ENCODE peak calls at places on chromosomes 2 and 18, in five cellular contexts. J is NCI-H1417 treated with DMSO at 0.1 percent for 48 hours, Y is tibial nerve, Q is GM06990, U is bronchial epithelial cell. T is an unnamed sample.

GRCh38 chr18:12307871-12308385 is at the start of gene TUBB6:
- DNase-seq in Q (peak; percentile 61), J (no peak), Y (peak; percentile 49), U (peak; percentile 44), T (peak; percentile 41)

GRCh38 chr2:23606968-23607367 is 222.0 kb downstream of the KLHL29 start:
- DNase-seq in Y (no peak), J (no peak), U (peak; percentile 21), Q (no peak), T (no peak)

GRCh38 chr2:67309281-67309680 is 87.9 kb upstream of the ETAA1 start:
- DNase-seq in Q (no peak), J (no peak), U (peak; percentile 56), Y (no peak), T (no peak)

GRCh38 chr2:189702071-189702470 is 27.6 kb downstream of the ANKAR start:
- DNase-seq in J (no peak), Q (no peak), Y (no peak), U (peak; percentile 2), T (no peak)

GRCh38 chr2:229090231-229090630 is 180.9 kb downstream of the PID1 start:
- DNase-seq in J (no peak), Q (no peak), U (peak; percentile 42), Y (no peak), T (no peak)

GRCh38 chr2:66490588-66491001 is 55.7 kb downstream of the MEIS1 start:
- DNase-seq in Y (no peak), J (no peak), Q (no peak), U (peak; percentile 69), T (no peak)

GRCh38 chr18:49846263-49846662 is 32.9 kb upstream of the ACAA2 start:
- DNase-seq in Q (no peak), Y (peak; percentile 5), J (no peak), U (no peak), T (no peak)

GRCh38 chr2:85769236-85769986 is 15.6 kb downstream of the ATOH8 start:
- DNase-seq in Q (no peak), Y (no peak), U (no peak), J (no peak), T (no peak)

GRCh38 chr2:29058082-29058481 is 16.2 kb downstream of the PCARE start:
- DNase-seq in J (no peak), Y (no peak), Q (no peak), U (no peak), T (no peak)

GRCh38 chr2:105712166-105712915 is 32.4 kb upstream of the NCK2 start:
- DNase-seq in Y (no peak), J (no peak), Q (no peak), U (peak; percentile 63), T (no peak)

GRCh38 chr2:167861574-167862193 is 385.7 kb downstream of the STK39 start:
- DNase-seq in U (no peak), Y (no peak), J (no peak), Q (no peak), T (no peak)

GRCh38 chr2:11564864-11565567 is 31.2 kb downstream of the GREB1 start:
- DNase-seq in Q (no peak), Y (no peak), U (no peak), J (no peak), T (no peak)

GRCh38 chr18:70291295-70291574 is 2.4 kb downstream of the SOCS6 start:
- DNase-seq in J (no peak), U (no peak), Q (no peak), Y (no peak), T (no peak)

GRCh38 chr2:1503471-1504310 is 90.4 kb downstream of the TPO start:
- DNase-seq in Q (no peak), U (no peak), Y (no peak), J (no peak), T (no peak)

GRCh38 chr2:45984896-45985488 is 312.2 kb upstream of the EPAS1 start:
- DNase-seq in J (no peak), Q (no peak), Y (no peak), U (no peak), T (no peak)

GRCh38 chr18:5582849-5583667 is 39.3 kb upstream of the EPB41L3 start:
- DNase-seq in Y (no peak), Q (no peak), U (no peak), J (no peak), T (no peak)

GRCh38 chr18:13611616-13612110 is 114.7 kb downstream of the FAM210A start:
- DNase-seq in Q (no peak), Y (no peak), U (no peak), J (no peak), T (no peak)

GRCh38 chr2:7010376-7010775 is 93.2 kb downstream of the RNF144A start:
- DNase-seq in Q (no peak), Y (peak; percentile 71), U (no peak), J (no peak), T (no peak)

GRCh38 chr18:25282922-25283703 is 68.9 kb downstream of the ZNF521 start:
- DNase-seq in U (no peak), Q (no peak), J (no peak), Y (no peak), T (no peak)

GRCh38 chr2:85958731-85959130 is 69.9 kb upstream of the ST3GAL5 start:
- DNase-seq in Q (no peak), U (no peak), J (no peak), Y (no peak), T (no peak)

GRCh38 chr2:110720547-110720946 is 11.8 kb upstream of the ACOXL start:
- DNase-seq in Y (no peak), U (no peak), Q (no peak), J (no peak), T (no peak)

GRCh38 chr18:73270919-73271318 is 403.1 kb upstream of the NETO1 start:
- DNase-seq in Y (no peak), Q (no peak), J (peak; percentile 90), U (no peak), T (no peak)

GRCh38 chr18:13291299-13291698 is 72.7 kb downstream of the LDLRAD4 start:
- DNase-seq in U (no peak), J (no peak), Y (no peak), Q (no peak), T (no peak)

GRCh38 chr2:132519566-132519965 is 103.0 kb downstream of the GPR39 start:
- DNase-seq in Y (no peak), U (no peak), Q (no peak), J (no peak), T (no peak)

GRCh38 chr2:143841935-143842334 is 678.0 kb downstream of the ZEB2 start:
- DNase-seq in U (no peak), Y (no peak), J (no peak), Q (no peak), T (no peak)

GRCh38 chr2:234970467-234970866 is 18.6 kb downstream of the SH3BP4 start:
- DNase-seq in U (peak; percentile 65), Y (no peak), J (no peak), Q (no peak), T (no peak)

GRCh38 chr2:56208380-56208779 is 24.6 kb downstream of the CCDC85A start:
- DNase-seq in Q (no peak), Y (no peak), J (no peak), U (no peak), T (no peak)